ENCODE peak calls at places on chromosomes 5 and 9, in ten cellular contexts. W is progenitor cell of endocrine pancreas, H is epithelial cell of esophagus, T is A549, P is heart left ventricle, F is sigmoid colon, R is GM13977, Z is PC-9, L is K562, M is MCF 10A. A is an unnamed sample.

GRCh38 chr5:135027318-135027698 is 6.7 kb downstream of the PITX1 start:
- DNase-seq in H (no peak), R (no peak), W (no peak), M (no peak), L (no peak), F (no peak), T (no peak), P (no peak), Z (no peak), A (no peak)

GRCh38 chr9:72978724-72979123 is 25.9 kb upstream of the ALDH1A1 start:
- DNase-seq in R (no peak), F (no peak), Z (peak), P (no peak), M (peak), T (peak), H (peak), L (no peak), W (no peak), A (no peak)

GRCh38 chr9:95623614-95624013 is 106.8 kb upstream of the PTCH1 start:
- DNase-seq in P (no peak), R (no peak), M (no peak), Z (no peak), H (no peak), W (no peak), T (no peak), F (no peak), L (no peak), A (no peak)

GRCh38 chr5:66958984-66959641 is 237.5 kb downstream of the CD180 start:
- DNase-seq in T (peak), R (no peak), Z (peak), P (peak), M (peak), L (no peak), H (peak), F (peak), W (no peak), A (no peak)

GRCh38 chr5:129361441-129362025 is 98.6 kb upstream of the ADAMTS19 start:
- DNase-seq in W (no peak), Z (no peak), M (peak), T (peak), L (no peak), P (no peak), F (no peak), R (no peak), H (peak), A (no peak)

GRCh38 chr5:123718238-123718637 is 206.3 kb downstream of the CSNK1G3 start:
- DNase-seq in P (no peak), M (no peak), W (no peak), H (no peak), F (no peak), T (no peak), R (no peak), L (no peak), Z (no peak), A (no peak)

GRCh38 chr5:128477946-128478345 is 60.1 kb downstream of the FBN2 start:
- DNase-seq in R (no peak), L (no peak), W (no peak), F (no peak), M (no peak), H (no peak), T (no peak), Z (no peak), P (no peak), A (no peak)

GRCh38 chr9:108722396-108722795 is 133.4 kb downstream of the ACTL7B start:
- DNase-seq in R (no peak), Z (no peak), M (no peak), H (no peak), L (no peak), W (no peak), F (no peak), P (no peak), T (no peak), A (no peak)

GRCh38 chr5:15001512-15001911 is 129.9 kb upstream of the ANKH start:
- DNase-seq in L (no peak), Z (no peak), F (no peak), H (no peak), P (no peak), T (no peak), R (no peak), W (no peak), M (no peak), A (no peak)

GRCh38 chr5:621341-621761 is 9.2 kb downstream of the CEP72 start:
- DNase-seq in F (peak), T (no peak), Z (no peak), W (no peak), P (peak), L (peak), M (no peak), H (no peak), R (no peak), A (no peak)

GRCh38 chr5:57538341-57538955 is 55.8 kb upstream of the ACTBL2 start:
- DNase-seq in W (no peak), M (peak), P (no peak), L (no peak), H (peak), R (no peak), F (no peak), T (peak), Z (no peak), A (peak)

GRCh38 chr5:90548069-90548593 is 10.5 kb upstream of the ADGRV1 start:
- DNase-seq in T (peak), P (no peak), R (no peak), F (no peak), W (no peak), H (no peak), M (no peak), Z (peak), L (peak), A (no peak)

GRCh38 chr9:2846115-2846514 is 2.2 kb upstream of the PUM3 start:
- DNase-seq in W (no peak), R (no peak), P (no peak), M (no peak), H (no peak), T (no peak), L (no peak), F (no peak), Z (no peak), A (no peak)

GRCh38 chr5:78630047-78630446 is 18.5 kb downstream of the LHFPL2 start:
- DNase-seq in Z (no peak), R (no peak), F (no peak), H (no peak), W (no peak), L (no peak), T (no peak), P (no peak), M (no peak), A (no peak)

GRCh38 chr5:94057655-94058054 is 316.3 kb upstream of the POU5F2 start:
- DNase-seq in M (no peak), L (no peak), R (no peak), T (no peak), F (no peak), W (no peak), H (no peak), Z (no peak), P (no peak), A (no peak)

GRCh38 chr5:28862137-28862859 is 1823.9 kb upstream of the CDH9 start:
- DNase-seq in H (no peak), P (no peak), T (peak), W (no peak), M (no peak), Z (no peak), R (no peak), L (no peak), F (no peak), A (no peak)

GRCh38 chr9:95762322-95762721 is 113.2 kb upstream of the ERCC6L2 start:
- DNase-seq in R (no peak), F (no peak), W (no peak), Z (no peak), M (no peak), T (no peak), L (no peak), H (no peak), P (no peak), A (no peak)

GRCh38 chr5:107553063-107553676 is 117.6 kb downstream of the EFNA5 start:
- DNase-seq in F (no peak), M (peak), H (peak), P (no peak), L (no peak), Z (no peak), T (peak), W (no peak), R (no peak), A (no peak)

GRCh38 chr9:117189121-117189520 is 225.7 kb downstream of the ASTN2 start:
- DNase-seq in M (peak), T (no peak), Z (no peak), F (no peak), R (no peak), L (no peak), W (no peak), H (peak), P (no peak), A (no peak)

GRCh38 chr5:154189256-154189818 is 1.2 kb upstream of the GALNT10 start:
- DNase-seq in R (peak), F (peak), W (no peak), T (no peak), Z (peak), L (no peak), M (no peak), P (peak), H (no peak), A (no peak)

GRCh38 chr9:135874859-135875258 is 32.5 kb downstream of the CAMSAP1 start:
- DNase-seq in W (no peak), Z (no peak), M (no peak), R (no peak), T (no peak), F (no peak), P (no peak), H (no peak), L (no peak), A (no peak)

GRCh38 chr9:69130456-69131441 is 43.3 kb upstream of the TJP2 start:
- DNase-seq in Z (no peak), P (peak), H (no peak), F (no peak), M (peak), R (no peak), T (no peak), L (no peak), W (no peak), A (peak)

GRCh38 chr9:111961011-111961410 is 64.4 kb downstream of the UGCG start:
- DNase-seq in Z (no peak), W (no peak), H (peak), M (peak), F (no peak), P (no peak), T (no peak), R (no peak), L (no peak), A (no peak)

GRCh38 chr5:155936520-155937406 is 390.2 kb upstream of the SGCD start:
- DNase-seq in F (no peak), R (no peak), T (no peak), P (no peak), Z (no peak), M (no peak), W (no peak), H (no peak), L (no peak), A (no peak)

GRCh38 chr5:150058480-150059126 is 27.8 kb downstream of the CSF1R start:
- DNase-seq in R (no peak), T (no peak), H (peak), Z (no peak), M (peak), L (peak), P (no peak), F (peak), W (no peak), A (peak)

GRCh38 chr9:113563856-113564514 is 100.5 kb downstream of the RGS3 start:
- DNase-seq in M (no peak), P (no peak), R (no peak), H (no peak), F (peak), Z (no peak), T (no peak), L (no peak), W (no peak), A (no peak)

GRCh38 chr5:26295541-26295940 is 742.8 kb downstream of the CDH9 start:
- DNase-seq in W (no peak), R (no peak), M (peak), F (no peak), P (no peak), L (no peak), H (peak), T (no peak), Z (no peak), A (no peak)

GRCh38 chr5:94361832-94362754 is 256.3 kb downstream of the KIAA0825 start:
- DNase-seq in Z (no peak), T (no peak), H (peak), R (no peak), W (no peak), F (no peak), L (no peak), M (peak), P (no peak), A (no peak)

GRCh38 chr5:171577940-171578856 is 158.8 kb downstream of the FGF18 start:
- DNase-seq in M (no peak), R (no peak), Z (no peak), T (no peak), F (peak), P (no peak), H (no peak), L (no peak), W (no peak), A (no peak)

GRCh38 chr9:136175745-136176290 is 29.1 kb downstream of the LHX3 start:
- DNase-seq in R (no peak), Z (no peak), M (no peak), T (no peak), F (no peak), H (no peak), P (no peak), L (no peak), W (no peak), A (no peak)

GRCh38 chr9:136438909-136439549 is 616 bp downstream of the INPP5E start:
- DNase-seq in W (peak), P (no peak), M (peak), T (peak), L (peak), F (no peak), H (peak), Z (no peak), R (peak), A (no peak)

GRCh38 chr5:73233461-73234151 is 60.6 kb downstream of the TMEM174 start:
- DNase-seq in T (no peak), M (no peak), P (no peak), Z (no peak), L (no peak), R (no peak), H (no peak), W (no peak), F (no peak), A (no peak)

GRCh38 chr9:128078504-128079434 is 10.7 kb downstream of the SLC25A25 start:
- DNase-seq in Z (peak), L (peak), T (peak), R (no peak), H (peak), F (no peak), W (no peak), M (peak), P (no peak), A (no peak)

GRCh38 chr9:101029300-101030021 is 934 bp downstream of the PLPPR1 start:
- DNase-seq in L (no peak), T (no peak), P (no peak), R (no peak), H (no peak), Z (no peak), W (peak), F (no peak), M (no peak), A (no peak)

GRCh38 chr9:106872641-106873040 is 9.7 kb downstream of the ZNF462 start:
- DNase-seq in L (no peak), H (no peak), F (no peak), M (no peak), Z (no peak), P (no peak), W (no peak), R (no peak), T (no peak), A (no peak)

GRCh38 chr9:4020038-4020746 is 279.7 kb downstream of the GLIS3 start:
- DNase-seq in F (no peak), L (no peak), R (no peak), Z (peak), M (no peak), T (no peak), W (no peak), P (no peak), H (peak), A (no peak)

GRCh38 chr9:21788752-21789151 is 13.7 kb upstream of the MTAP start:
- DNase-seq in H (no peak), M (no peak), F (no peak), Z (peak), T (no peak), L (no peak), W (no peak), P (no peak), R (no peak), A (no peak)

GRCh38 chr5:107668933-107669542 is 1.7 kb downstream of the EFNA5 start:
- DNase-seq in F (no peak), Z (no peak), L (no peak), P (no peak), H (peak), M (peak), T (peak), R (peak), W (no peak), A (no peak)

DNA sequence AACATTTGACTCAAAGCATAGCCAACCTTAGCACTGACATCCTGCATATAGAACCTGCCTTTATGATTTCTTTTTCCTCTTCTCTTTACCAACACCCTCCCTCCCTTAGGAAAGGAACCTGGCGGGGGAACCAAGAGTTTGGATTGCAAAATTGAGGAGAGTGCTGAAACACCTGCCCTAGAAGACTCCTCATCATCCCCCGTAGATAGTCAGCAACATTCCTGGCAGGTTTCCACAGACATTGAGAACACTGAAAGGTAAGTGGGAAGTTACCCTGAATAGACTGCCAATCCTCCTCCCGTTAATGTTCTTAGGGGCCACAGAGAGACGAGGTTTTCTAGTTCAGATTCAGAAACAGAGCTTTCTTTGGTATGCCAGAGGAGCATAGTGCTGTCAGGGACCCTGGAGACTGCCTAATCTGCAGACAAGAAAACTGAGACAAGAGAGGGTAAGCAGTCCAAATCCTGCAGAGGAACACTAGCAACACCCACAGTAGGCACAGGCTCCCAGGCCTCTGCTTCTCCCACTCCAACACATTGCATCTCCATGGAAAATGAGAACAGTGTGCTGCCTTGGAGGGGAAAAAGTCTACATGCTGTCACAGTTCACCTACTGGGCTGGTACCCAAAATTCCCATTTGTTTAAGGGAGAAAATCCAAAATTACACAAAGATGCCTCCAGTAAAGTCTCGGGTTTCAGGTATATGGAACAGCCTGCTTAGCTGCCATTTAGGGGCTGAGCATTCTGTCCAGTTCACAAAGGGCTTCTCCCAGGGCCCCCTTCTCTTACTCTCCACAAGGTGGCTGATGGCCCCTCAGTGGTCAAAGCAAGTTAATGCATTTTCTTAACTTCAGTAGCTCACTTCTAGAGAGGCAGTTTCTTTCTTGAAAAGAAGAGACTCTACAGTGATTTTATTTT is 89.0 kb downstream of the RGS7BP start:
- DNase-seq in H (peak), M (peak), W (no peak), Z (no peak), F (no peak), P (no peak), T (peak), R (no peak), L (no peak), A (no peak)
- TF ChIP-seq CTCF in H (no peak), M (no peak), W (peak), Z (peak), F (no peak), P (peak), T (no peak), R (no peak), L (peak), A (no peak)

DNA sequence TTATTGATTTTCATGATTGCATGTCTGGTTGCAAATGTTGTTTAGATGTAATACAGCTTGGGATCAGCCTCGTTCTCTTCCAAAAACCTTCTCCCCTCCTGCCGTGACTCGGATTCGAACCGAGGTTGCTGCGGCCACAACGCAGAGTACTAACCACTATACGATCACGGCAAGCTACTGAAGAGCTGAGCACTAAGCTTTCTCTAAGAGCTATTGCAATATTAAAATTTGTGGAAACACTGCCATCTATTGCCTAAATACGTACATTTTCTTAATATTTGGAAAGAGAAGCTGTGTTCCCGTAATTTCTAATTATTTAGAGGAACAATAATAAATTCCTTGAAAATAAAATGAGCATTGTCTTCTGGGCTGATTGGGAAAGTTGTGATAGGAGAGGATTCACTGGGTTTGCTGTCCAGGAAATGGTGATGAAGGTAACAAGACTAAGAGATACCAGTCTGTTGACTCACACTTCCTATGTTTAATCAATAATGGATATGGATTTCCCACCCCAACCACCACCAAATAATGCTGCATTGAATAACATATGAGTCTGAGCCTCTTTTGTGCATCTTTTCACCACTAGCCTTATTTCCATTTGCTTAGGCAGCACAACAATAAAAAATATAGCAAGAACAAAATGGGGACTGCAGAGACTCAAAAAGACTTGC is 120.0 kb upstream of the NFIB start:
- DNase-seq in T (peak), H (peak), P (peak), R (peak), M (peak), L (peak), Z (peak), W (no peak), F (no peak), A (peak)
- TF ChIP-seq CTCF in T (peak), H (no peak), P (peak), R (peak), M (peak), L (no peak), Z (peak), W (no peak), F (no peak), A (peak)

DNA sequence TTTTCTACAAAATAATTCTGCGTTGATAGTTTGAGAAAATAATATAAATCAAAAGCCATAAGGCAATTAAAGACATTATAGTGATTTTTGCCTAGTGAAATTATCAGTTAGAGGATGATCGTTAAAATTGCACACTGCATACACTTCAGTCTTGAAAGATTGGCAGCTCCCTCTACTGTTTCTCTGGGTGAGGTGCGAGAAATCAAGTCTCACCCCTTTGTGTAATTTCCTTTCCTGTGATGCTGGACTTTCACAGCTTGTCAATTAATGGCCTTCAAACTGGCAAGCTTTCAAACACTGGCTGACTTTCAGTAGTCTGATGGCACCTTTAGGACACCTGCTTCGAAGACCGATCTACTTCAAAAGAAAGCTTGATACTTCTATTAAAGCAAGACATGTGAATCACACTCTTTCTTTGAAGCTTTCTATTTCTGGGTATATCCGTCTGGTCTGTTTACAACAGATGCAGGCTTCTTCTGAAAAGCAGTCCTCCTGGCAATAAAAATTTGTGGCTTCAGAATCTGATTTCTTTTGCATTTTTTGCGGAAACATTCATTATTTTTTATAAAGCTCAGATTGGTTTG is 706.8 kb upstream of the PTPRD start:
- DNase-seq in F (no peak), W (no peak), P (no peak), H (peak), L (no peak), T (peak), M (peak), Z (no peak), R (no peak), A (no peak)
- TF ChIP-seq CTCF in F (no peak), W (peak), P (peak), H (peak), L (no peak), T (no peak), M (peak), Z (peak), R (peak), A (no peak)

GRCh38 chr5:6583049-6583880 is 49.6 kb downstream of the NSUN2 start:
- DNase-seq in W (peak), P (peak), Z (no peak), L (peak), T (no peak), H (peak), M (no peak), R (peak), F (no peak), A (no peak)
- TF ChIP-seq CTCF in W (peak), P (peak), Z (no peak), L (peak), T (peak), H (peak), M (no peak), R (peak), F (no peak), A (peak)